ENCODE peak calls at places on chromosomes 16 and 17, in four cellular contexts. I is RWPE1, S is prostate gland, L is foreskin fibroblast. C is an unnamed sample.
A peak's percentile ranks its signal among the peaks of the same experiment; 100 is the strongest.

GRCh38 chr17:65556014-65556909 is 5.2 kb downstream of the AXIN2 start:
- DNase-seq in S (peak; percentile 79), I (peak; percentile 35), L (peak; percentile 85), C (peak; percentile 59)

GRCh38 chr16:66434619-66435430 is 7.7 kb downstream of the BEAN1 start:
- DNase-seq in S (no peak), L (no peak), I (no peak), C (no peak)

GRCh38 chr16:66036162-66036561 is 330.3 kb upstream of the CDH5 start:
- DNase-seq in I (no peak), L (no peak), S (no peak), C (no peak)

GRCh38 chr16:83917152-83918120 is 18.5 kb downstream of the MLYCD start:
- DNase-seq in I (no peak), S (no peak), L (no peak), C (no peak)

GRCh38 chr17:39676198-39676819 is 8.1 kb downstream of the PNMT start:
- DNase-seq in L (peak; percentile 42), S (peak; percentile 57), I (no peak), C (no peak)

GRCh38 chr17:6145946-6146345 is 75.8 kb downstream of the WSCD1 start:
- DNase-seq in I (no peak), L (no peak), S (no peak), C (no peak)

GRCh38 chr16:9409753-9410493 is 318.5 kb downstream of the HAPSTR1 start:
- DNase-seq in S (no peak), I (no peak), L (no peak), C (no peak)

GRCh38 chr17:29579866-29580771 is 9.3 kb downstream of the GIT1 start:
- DNase-seq in S (peak; percentile 85), L (peak; percentile 93), I (peak; percentile 85), C (peak; percentile 86)

GRCh38 chr16:89115216-89115949 is 21.7 kb downstream of the ACSF3 start:
- DNase-seq in I (peak; percentile 13), L (no peak), S (peak; percentile 13), C (peak; percentile 95)

GRCh38 chr16:49580751-49581303 is 207.2 kb downstream of the C16orf78 start:
- DNase-seq in I (no peak), S (no peak), L (no peak), C (no peak)

GRCh38 chr16:85428168-85428898 is 184.8 kb upstream of the GSE1 start:
- DNase-seq in S (no peak), I (no peak), L (peak; percentile 49), C (peak; percentile 36)

GRCh38 chr17:58344047-58344790 is 7.8 kb downstream of the SUPT4H1 start:
- DNase-seq in I (no peak), S (no peak), L (no peak), C (peak; percentile 85)

GRCh38 chr16:85216522-85217375 is 104.5 kb upstream of the CIBAR2 start:
- DNase-seq in I (no peak), L (no peak), S (no peak), C (no peak)

GRCh38 chr17:57440522-57441269 is 184.4 kb downstream of the MSI2 start:
- DNase-seq in L (peak; percentile 77), I (peak; percentile 85), S (peak; percentile 60), C (peak; percentile 73)

GRCh38 chr17:67801626-67802175 is 23.6 kb upstream of the BPTF start:
- DNase-seq in L (no peak), S (no peak), I (no peak), C (no peak)

GRCh38 chr16:85387171-85387507 is 226.0 kb upstream of the GSE1 start:
- DNase-seq in S (no peak), L (no peak), I (no peak), C (peak; percentile 25)

GRCh38 chr17:76417499-76418143 is 33.2 kb downstream of the SPHK1 start:
- DNase-seq in L (no peak), S (no peak), I (no peak), C (no peak)

GRCh38 chr16:66270333-66270927 is 96.1 kb upstream of the CDH5 start:
- DNase-seq in I (peak; percentile 67), L (peak; percentile 85), S (peak; percentile 10), C (peak; percentile 58)

GRCh38 chr16:700684-701584 is 4.7 kb downstream of the FBXL16 start:
- DNase-seq in L (peak; percentile 53), S (no peak), I (no peak), C (no peak)

GRCh38 chr17:57603978-57604377 is 141.1 kb downstream of the CCDC182 start:
- DNase-seq in L (no peak), I (no peak), S (peak; percentile 31), C (peak; percentile 76)

GRCh38 chr17:60163108-60163784 is 13.5 kb downstream of the CA4 start:
- DNase-seq in L (no peak), S (no peak), I (no peak), C (no peak)

GRCh38 chr16:56424791-56425438 is 430 bp downstream of the AMFR start:
- DNase-seq in L (peak; percentile 48), I (peak; percentile 27), S (peak; percentile 8), C (no peak)

GRCh38 chr17:63984651-63985386 is 12.1 kb upstream of the SCN4A start:
- DNase-seq in S (no peak), L (peak; percentile 94), I (peak; percentile 79), C (peak; percentile 81)

GRCh38 chr16:12627394-12627793 is 176.3 kb downstream of the CPPED1 start:
- DNase-seq in L (no peak), I (no peak), S (no peak), C (no peak)

GRCh38 chr16:80366023-80366422 is 174.8 kb upstream of the DYNLRB2 start:
- DNase-seq in S (no peak), I (no peak), L (no peak), C (no peak)

GRCh38 chr16:57884655-57885133 is 82.4 kb upstream of the KIFC3 start:
- DNase-seq in L (no peak), I (no peak), S (no peak), C (no peak)

GRCh38 chr17:50115744-50116143 is 14.2 kb downstream of the SAMD14 start:
- DNase-seq in L (no peak), S (no peak), I (no peak), C (no peak)

GRCh38 chr17:50118076-50118827 is 11.7 kb downstream of the SAMD14 start:
- DNase-seq in I (no peak), L (no peak), S (no peak), C (no peak)

GRCh38 chr17:50114849-50115357 is 15.1 kb downstream of the SAMD14 start:
- DNase-seq in L (peak; percentile 80), I (no peak), S (no peak), C (no peak)

GRCh38 chr17:50118828-50119218 is 11.1 kb downstream of the SAMD14 start:
- DNase-seq in L (no peak), I (no peak), S (no peak), C (no peak)

GRCh38 chr17:50117202-50118040 is 12.5 kb downstream of the SAMD14 start:
- DNase-seq in S (peak; percentile 28), I (peak; percentile 60), L (peak; percentile 85), C (no peak)
- TF ChIP-seq CTCF in S (peak; percentile 78), I (peak; percentile 85), L (peak; percentile 48), C (peak; percentile 56)

GRCh38 chr17:81581758-81582157 is 29.6 kb upstream of the FAAP100 start:
- DNase-seq in I (no peak), L (no peak), S (no peak), C (no peak)

GRCh38 chr17:81582769-81583168 is 30.6 kb upstream of the FAAP100 start:
- DNase-seq in S (no peak), L (no peak), I (no peak), C (no peak)

GRCh38 chr17:81580481-81580880 is 28.3 kb upstream of the FAAP100 start:
- DNase-seq in I (no peak), S (no peak), L (no peak), C (no peak)

GRCh38 chr17:81583589-81584337 is 31.6 kb upstream of the FAAP100 start:
- DNase-seq in S (no peak), I (no peak), L (no peak), C (no peak)

DNA sequence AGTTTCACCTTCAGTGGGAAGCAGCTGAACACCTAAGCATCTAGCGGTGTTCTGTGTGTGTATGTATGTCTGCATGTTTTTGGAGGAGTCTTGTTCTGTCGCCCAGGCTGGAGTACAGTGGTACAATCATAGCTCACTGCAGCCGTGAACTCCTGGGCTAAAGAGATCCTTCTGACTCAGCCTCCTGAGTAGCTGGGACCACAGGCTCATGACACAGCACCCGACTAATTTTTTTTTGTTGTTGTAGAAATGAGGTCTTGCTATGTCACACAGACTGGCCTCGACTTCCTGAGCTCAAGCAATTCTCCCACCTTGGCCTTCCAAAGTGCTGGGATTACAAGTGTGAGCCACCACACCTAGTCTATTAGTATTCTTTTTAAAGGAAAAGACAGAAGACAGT is 30.2 kb upstream of the FAAP100 start:
- DNase-seq in L (peak; percentile 66), I (no peak), S (no peak), C (no peak)
- TF ChIP-seq CTCF in L (no peak), I (no peak), S (no peak), C (no peak)

DNA sequence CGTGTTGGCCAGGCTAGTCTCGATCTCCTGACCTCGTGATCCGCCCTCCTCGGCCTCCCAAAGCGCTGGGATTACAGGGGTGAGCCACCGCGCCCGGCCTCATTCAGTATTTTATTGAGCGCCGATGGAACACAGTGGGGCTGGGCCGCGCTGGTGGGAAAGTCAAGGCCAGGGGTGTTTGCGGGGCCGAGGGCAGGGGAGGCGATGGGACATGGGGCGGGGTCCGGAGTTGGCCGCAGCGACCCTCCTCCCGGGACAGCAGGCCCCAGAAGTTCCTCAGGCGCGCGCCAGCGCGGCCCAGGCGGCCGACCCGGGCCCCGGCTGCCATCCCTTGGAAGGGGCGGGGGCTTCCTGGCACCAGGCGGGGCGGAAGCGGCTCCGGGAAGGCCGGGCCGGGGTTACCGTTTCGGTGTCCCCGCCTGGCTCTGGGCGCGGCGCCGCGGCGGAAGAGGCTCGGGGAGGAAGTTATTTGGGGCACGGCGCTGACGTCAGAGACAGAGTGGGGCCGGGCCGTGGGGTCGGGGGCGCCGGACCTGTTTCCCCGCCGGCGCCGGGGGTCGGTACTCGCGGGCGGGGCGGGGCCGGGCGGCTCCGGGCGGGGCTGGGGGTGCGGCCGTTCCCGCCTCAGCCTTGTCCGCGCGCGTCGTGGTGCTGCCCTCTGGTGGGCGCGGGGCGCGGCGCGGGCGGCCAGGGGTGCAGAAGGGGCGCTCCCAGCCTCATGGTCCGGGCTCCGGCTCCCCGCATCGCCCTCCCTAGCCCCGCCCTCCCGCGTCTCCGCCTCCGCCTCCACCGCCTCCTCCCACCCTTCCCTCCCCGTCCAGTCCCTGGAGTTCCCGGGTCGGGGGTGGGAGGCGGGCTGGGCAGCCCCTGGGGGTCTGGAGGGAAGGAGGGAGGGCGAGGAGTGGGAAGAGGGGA is 952 bp upstream of the PRSS27 start:
- DNase-seq in I (peak; percentile 84), L (peak; percentile 92), S (peak; percentile 55), C (peak; percentile 87)
- TF ChIP-seq CTCF in I (peak; percentile 82), L (peak; percentile 25), S (peak; percentile 50), C (peak; percentile 98)

GRCh38 chr17:79473111-79473835 is 137.6 kb downstream of the RBFOX3 start:
- DNase-seq in L (no peak), S (no peak), I (no peak), C (no peak)

GRCh38 chr17:79476074-79476473 is 134.8 kb downstream of the RBFOX3 start:
- DNase-seq in S (no peak), L (no peak), I (no peak), C (no peak)

GRCh38 chr17:79469646-79470045 is 141.2 kb downstream of the RBFOX3 start:
- DNase-seq in S (no peak), I (no peak), L (no peak), C (no peak)

GRCh38 chr17:79478051-79478461 is 132.8 kb downstream of the RBFOX3 start:
- DNase-seq in I (peak; percentile 13), L (no peak), S (no peak), C (no peak)

DNA sequence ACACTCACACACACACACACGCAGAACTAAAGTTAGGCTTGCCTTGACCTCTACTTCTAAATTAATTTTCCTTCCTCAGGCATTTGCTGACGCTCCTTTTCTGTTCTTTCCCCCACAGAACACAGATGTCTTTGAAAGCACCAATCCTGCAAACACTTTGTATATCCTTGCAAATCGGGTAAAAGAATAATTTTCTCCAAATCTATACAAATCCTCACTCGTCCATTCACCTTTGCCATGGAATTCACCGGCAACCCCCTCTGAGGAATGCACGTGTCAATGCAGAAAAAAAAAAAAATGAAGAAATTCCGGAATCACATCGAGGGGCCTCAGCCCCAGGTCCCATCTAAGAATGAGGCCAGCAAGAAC is 137.0 kb downstream of the RBFOX3 start:
- DNase-seq in L (no peak), I (no peak), S (no peak), C (no peak)
- TF ChIP-seq CTCF in L (no peak), I (no peak), S (no peak), C (no peak)

C was measured in CD14-positive monocyte.